ENCODE peak calls at places on chromosomes 12 and 14, in four cellular contexts. One of them, this sample, is unnamed.

GRCh38 chr14:29320261-29320660 is 553.7 kb downstream of the FOXG1 start:
- DNase-seq in astrocyte of the spinal cord: peak; percentile 56
- DNase-seq in pancreas: no peak
- DNase-seq in neural progenitor cell: no peak
- DNase-seq in this sample: peak; percentile 16

GRCh38 chr14:96038920-96039632 is at the start of gene C14orf132:
- DNase-seq in pancreas: peak; percentile 62
- DNase-seq in astrocyte of the spinal cord: peak; percentile 50
- DNase-seq in neural progenitor cell: peak; percentile 75
- DNase-seq in this sample: no peak

GRCh38 chr12:117564885-117565284 is 203.5 kb upstream of the NOS1 start:
- DNase-seq in astrocyte of the spinal cord: peak; percentile 19
- DNase-seq in neural progenitor cell: peak; percentile 64
- DNase-seq in pancreas: no peak
- DNase-seq in this sample: no peak

GRCh38 chr12:115983226-115983798 is 294.2 kb downstream of the MED13L start:
- DNase-seq in astrocyte of the spinal cord: no peak
- DNase-seq in pancreas: no peak
- DNase-seq in neural progenitor cell: peak; percentile 56
- DNase-seq in this sample: no peak

GRCh38 chr12:121452356-121453021 is 52.6 kb downstream of the RNF34 start:
- DNase-seq in astrocyte of the spinal cord: no peak
- DNase-seq in pancreas: no peak
- DNase-seq in neural progenitor cell: no peak
- DNase-seq in this sample: no peak

GRCh38 chr12:67595365-67595764 is 53.2 kb upstream of the DYRK2 start:
- DNase-seq in neural progenitor cell: no peak
- DNase-seq in astrocyte of the spinal cord: no peak
- DNase-seq in pancreas: no peak
- DNase-seq in this sample: no peak

GRCh38 chr12:119902084-119902509 is 25.0 kb upstream of the CIT start:
- DNase-seq in neural progenitor cell: peak; percentile 76
- DNase-seq in astrocyte of the spinal cord: peak; percentile 76
- DNase-seq in pancreas: peak; percentile 18
- DNase-seq in this sample: peak; percentile 38

GRCh38 chr14:78721756-78722455 is 551.7 kb downstream of the NRXN3 start:
- DNase-seq in neural progenitor cell: no peak
- DNase-seq in astrocyte of the spinal cord: no peak
- DNase-seq in pancreas: no peak
- DNase-seq in this sample: no peak

GRCh38 chr14:61215222-61216010 is 65.7 kb downstream of the TMEM30B start:
- DNase-seq in astrocyte of the spinal cord: no peak
- DNase-seq in neural progenitor cell: no peak
- DNase-seq in pancreas: no peak
- DNase-seq in this sample: no peak

GRCh38 chr14:74380845-74381244 is 32.6 kb downstream of the VRTN start:
- DNase-seq in astrocyte of the spinal cord: no peak
- DNase-seq in pancreas: no peak
- DNase-seq in neural progenitor cell: no peak
- DNase-seq in this sample: no peak

GRCh38 chr12:109998241-109998903 is 858 bp upstream of the ANKRD13A start:
- DNase-seq in pancreas: no peak
- DNase-seq in astrocyte of the spinal cord: no peak
- DNase-seq in neural progenitor cell: no peak
- DNase-seq in this sample: no peak

GRCh38 chr12:94089891-94090290 is 58.5 kb upstream of the PLXNC1 start:
- DNase-seq in neural progenitor cell: no peak
- DNase-seq in astrocyte of the spinal cord: no peak
- DNase-seq in pancreas: no peak
- DNase-seq in this sample: no peak

GRCh38 chr14:70907996-70908917 is 998 bp downstream of the PCNX1 start:
- DNase-seq in neural progenitor cell: peak; percentile 72
- DNase-seq in astrocyte of the spinal cord: peak; percentile 62
- DNase-seq in pancreas: peak; percentile 53
- DNase-seq in this sample: no peak

GRCh38 chr14:30751646-30752416 is 122.5 kb upstream of the COCH start:
- DNase-seq in pancreas: no peak
- DNase-seq in astrocyte of the spinal cord: no peak
- DNase-seq in neural progenitor cell: no peak
- DNase-seq in this sample: no peak

GRCh38 chr14:100585448-100586152 is 1.6 kb downstream of the BEGAIN start:
- DNase-seq in neural progenitor cell: no peak
- DNase-seq in astrocyte of the spinal cord: no peak
- DNase-seq in pancreas: no peak
- DNase-seq in this sample: no peak

GRCh38 chr14:47674546-47675238 is 713 bp downstream of the MDGA2 start:
- DNase-seq in neural progenitor cell: peak; percentile 65
- DNase-seq in astrocyte of the spinal cord: peak; percentile 0
- DNase-seq in pancreas: no peak
- DNase-seq in this sample: no peak

GRCh38 chr12:92208613-92209121 is 63.0 kb upstream of the BTG1 start:
- DNase-seq in neural progenitor cell: peak; percentile 8
- DNase-seq in pancreas: no peak
- DNase-seq in astrocyte of the spinal cord: peak; percentile 70
- DNase-seq in this sample: no peak

GRCh38 chr14:96575233-96575632 is 73.1 kb downstream of the PAPOLA start:
- DNase-seq in neural progenitor cell: no peak
- DNase-seq in astrocyte of the spinal cord: no peak
- DNase-seq in pancreas: no peak
- DNase-seq in this sample: no peak

GRCh38 chr12:96164951-96165858 is 29.0 kb upstream of the ELK3 start:
- DNase-seq in neural progenitor cell: no peak
- DNase-seq in astrocyte of the spinal cord: no peak
- DNase-seq in pancreas: no peak
- DNase-seq in this sample: no peak

GRCh38 chr14:60151715-60152114 is 13.5 kb downstream of the DHRS7 start:
- DNase-seq in pancreas: no peak
- DNase-seq in neural progenitor cell: no peak
- DNase-seq in astrocyte of the spinal cord: peak; percentile 72
- DNase-seq in this sample: no peak

GRCh38 chr14:75282166-75282547 is 3.5 kb downstream of the FOS start:
- DNase-seq in neural progenitor cell: no peak
- DNase-seq in pancreas: no peak
- DNase-seq in astrocyte of the spinal cord: peak; percentile 74
- DNase-seq in this sample: no peak

GRCh38 chr14:57865450-57866198 is at the start of gene SLC35F4:
- DNase-seq in pancreas: peak; percentile 27
- DNase-seq in neural progenitor cell: peak; percentile 92
- DNase-seq in astrocyte of the spinal cord: peak; percentile 24
- DNase-seq in this sample: no peak

GRCh38 chr14:21768116-21768874 is 94.7 kb upstream of the OR4E1 start:
- DNase-seq in pancreas: no peak
- DNase-seq in astrocyte of the spinal cord: peak; percentile 8
- DNase-seq in neural progenitor cell: peak; percentile 80
- DNase-seq in this sample: no peak

GRCh38 chr12:72547593-72547992 is 275.4 kb downstream of the TRHDE start:
- DNase-seq in neural progenitor cell: peak; percentile 9
- DNase-seq in astrocyte of the spinal cord: peak; percentile 17
- DNase-seq in pancreas: no peak
- DNase-seq in this sample: peak; percentile 15

GRCh38 chr12:102963796-102964195 is 6.3 kb downstream of the ASCL1 start:
- DNase-seq in pancreas: no peak
- DNase-seq in astrocyte of the spinal cord: no peak
- DNase-seq in neural progenitor cell: no peak
- DNase-seq in this sample: no peak

GRCh38 chr14:70784886-70785285 is 24.4 kb downstream of the MAP3K9 start:
- DNase-seq in neural progenitor cell: no peak
- DNase-seq in astrocyte of the spinal cord: no peak
- DNase-seq in pancreas: no peak
- DNase-seq in this sample: no peak

GRCh38 chr12:46523863-46524770 is 151.5 kb upstream of the SLC38A2 start:
- DNase-seq in neural progenitor cell: no peak
- DNase-seq in astrocyte of the spinal cord: peak; percentile 93
- DNase-seq in pancreas: no peak
- DNase-seq in this sample: peak; percentile 28

GRCh38 chr12:28456934-28457710 is 266.9 kb downstream of the CCDC91 start:
- DNase-seq in neural progenitor cell: no peak
- DNase-seq in astrocyte of the spinal cord: no peak
- DNase-seq in pancreas: no peak
- DNase-seq in this sample: no peak

GRCh38 chr14:105069554-105069886 is 4.3 kb upstream of the GPR132 start:
- DNase-seq in pancreas: no peak
- DNase-seq in neural progenitor cell: no peak
- DNase-seq in astrocyte of the spinal cord: no peak
- DNase-seq in this sample: no peak

GRCh38 chr14:74737753-74738325 is 24.9 kb downstream of the FCF1 start:
- DNase-seq in astrocyte of the spinal cord: peak; percentile 4
- DNase-seq in neural progenitor cell: no peak
- DNase-seq in pancreas: no peak
- DNase-seq in this sample: no peak

GRCh38 chr12:77914089-77914488 is 83.4 kb downstream of the NAV3 start:
- DNase-seq in pancreas: no peak
- DNase-seq in astrocyte of the spinal cord: no peak
- DNase-seq in neural progenitor cell: no peak
- DNase-seq in this sample: no peak

GRCh38 chr14:62187265-62187664 is 425.0 kb downstream of the SNAPC1 start:
- DNase-seq in pancreas: no peak
- DNase-seq in astrocyte of the spinal cord: no peak
- DNase-seq in neural progenitor cell: peak; percentile 72
- DNase-seq in this sample: no peak

GRCh38 chr14:36975834-36976233 is 196.6 kb downstream of the SLC25A21 start:
- DNase-seq in astrocyte of the spinal cord: no peak
- DNase-seq in pancreas: no peak
- DNase-seq in neural progenitor cell: no peak
- DNase-seq in this sample: no peak

GRCh38 chr12:48943221-48943620 is 14.1 kb downstream of the ARF3 start:
- DNase-seq in astrocyte of the spinal cord: no peak
- DNase-seq in neural progenitor cell: no peak
- DNase-seq in pancreas: no peak
- DNase-seq in this sample: no peak

DNA sequence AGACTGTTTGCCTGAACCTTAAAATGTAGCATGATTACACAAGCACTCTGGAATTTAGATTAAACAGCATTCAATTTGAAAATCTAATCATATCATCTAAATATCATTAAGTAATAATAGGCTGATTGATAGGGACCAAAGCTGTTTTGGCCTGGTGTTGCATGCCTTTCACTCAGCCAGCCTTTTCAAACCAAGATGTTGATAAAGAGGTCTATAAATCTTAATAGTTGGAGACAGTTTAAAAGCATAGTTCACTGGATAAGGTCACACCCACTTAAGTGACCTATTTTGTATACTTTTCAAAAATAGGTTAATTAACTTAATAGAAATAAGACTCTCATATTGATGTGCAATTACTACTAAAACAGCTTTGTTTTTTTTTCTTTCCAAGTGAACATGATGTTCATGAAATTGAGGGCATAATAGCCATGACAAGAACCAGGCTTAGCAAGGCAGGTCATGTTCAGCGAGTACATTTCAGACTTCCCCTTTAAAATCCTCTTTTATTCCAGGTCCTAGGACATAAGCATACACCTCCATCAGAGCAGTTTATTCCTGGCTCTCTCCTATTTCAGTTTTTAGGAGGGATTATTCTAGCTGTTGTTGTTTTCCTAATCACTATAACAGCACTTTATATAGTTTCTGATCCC is 349.0 kb downstream of the RAD51B start:
- DNase-seq in pancreas: no peak
- DNase-seq in neural progenitor cell: no peak
- DNase-seq in astrocyte of the spinal cord: no peak
- DNase-seq in this sample: no peak
- H3K4me3 ChIP-seq in pancreas: no peak overlapping the region
- H3K4me3 ChIP-seq in neural progenitor cell: no peak overlapping the region
- H3K4me3 ChIP-seq in astrocyte of the spinal cord: no peak overlapping the region
- H3K4me3 ChIP-seq in this sample: no peak overlapping the region

GRCh38 chr14:69571449-69571878 is 3.2 kb downstream of the CCDC177 start:
- DNase-seq in astrocyte of the spinal cord: no peak
- DNase-seq in pancreas: no peak
- DNase-seq in neural progenitor cell: no peak
- DNase-seq in this sample: no peak

GRCh38 chr14:69572634-69573135 is 2.0 kb downstream of the CCDC177 start:
- DNase-seq in pancreas: no peak
- DNase-seq in astrocyte of the spinal cord: no peak
- DNase-seq in neural progenitor cell: no peak
- DNase-seq in this sample: no peak

GRCh38 chr14:69573205-69573840 is 1.3 kb downstream of the CCDC177 start:
- DNase-seq in neural progenitor cell: no peak
- DNase-seq in astrocyte of the spinal cord: no peak
- DNase-seq in pancreas: no peak
- DNase-seq in this sample: no peak

GRCh38 chr14:69570836-69571330 is 3.8 kb downstream of the CCDC177 start:
- DNase-seq in pancreas: no peak
- DNase-seq in neural progenitor cell: no peak
- DNase-seq in astrocyte of the spinal cord: no peak
- DNase-seq in this sample: no peak

GRCh38 chr14:69571879-69572633 is 2.6 kb downstream of the CCDC177 start:
- DNase-seq in pancreas: peak; percentile 14
- DNase-seq in astrocyte of the spinal cord: no peak
- DNase-seq in neural progenitor cell: no peak
- DNase-seq in this sample: no peak
- H3K4me3 ChIP-seq in pancreas: peak overlapping the region; percentile 12
- H3K4me3 ChIP-seq in astrocyte of the spinal cord: no peak overlapping the region
- H3K4me3 ChIP-seq in neural progenitor cell: no peak overlapping the region
- H3K4me3 ChIP-seq in this sample: no peak overlapping the region

DNA sequence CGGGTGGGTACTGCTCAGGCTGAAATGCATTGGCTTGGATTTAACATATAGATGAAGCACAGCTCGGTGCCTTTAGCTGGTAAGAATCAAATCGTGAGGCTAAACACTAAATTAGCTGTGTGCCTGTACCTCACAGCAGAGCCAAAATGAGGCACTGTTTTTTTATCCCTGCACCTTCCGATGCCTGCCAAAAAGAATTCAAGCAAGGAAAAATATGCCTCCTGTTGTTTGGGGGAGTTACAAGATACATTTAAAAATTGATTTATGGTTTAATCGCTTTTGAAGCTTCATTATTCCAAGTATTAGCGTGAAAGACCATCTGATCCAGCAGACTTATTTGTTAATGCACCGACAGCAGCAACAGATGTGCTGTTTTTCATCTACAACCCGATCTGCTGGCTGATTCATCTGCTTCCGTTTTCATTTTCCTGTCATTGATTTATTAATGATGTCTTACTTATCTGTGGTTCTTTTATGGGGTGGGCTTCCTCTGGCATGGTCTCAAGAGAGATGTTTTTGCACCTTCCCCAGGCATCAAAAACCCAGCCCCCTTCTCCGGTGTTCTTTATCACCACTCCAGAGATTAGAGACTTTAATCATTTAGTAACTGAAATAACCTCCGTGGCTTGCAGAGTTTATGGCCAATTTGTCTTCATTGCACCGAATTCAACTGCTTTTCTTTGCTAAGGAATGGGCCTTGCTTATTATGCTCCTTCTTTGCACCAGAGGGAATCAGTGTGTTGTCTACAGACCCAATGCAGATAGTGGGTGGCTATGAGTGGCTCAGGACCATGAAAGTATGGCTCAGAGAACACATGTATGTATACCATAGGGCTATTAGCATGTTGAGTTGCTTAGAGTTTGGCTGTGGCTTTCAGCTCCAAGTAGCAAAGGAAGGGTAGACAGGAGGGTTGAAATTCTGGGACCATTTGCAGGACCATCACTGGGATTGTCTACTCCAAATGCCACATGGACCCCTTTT is 166.9 kb upstream of the TMEM260 start:
- DNase-seq in astrocyte of the spinal cord: no peak
- DNase-seq in pancreas: no peak
- DNase-seq in neural progenitor cell: no peak
- DNase-seq in this sample: no peak
- H3K4me3 ChIP-seq in astrocyte of the spinal cord: no peak overlapping the region
- H3K4me3 ChIP-seq in pancreas: no peak overlapping the region
- H3K4me3 ChIP-seq in neural progenitor cell: no peak overlapping the region
- H3K4me3 ChIP-seq in this sample: no peak overlapping the region

GRCh38 chr12:70609203-70609602 is 28.0 kb downstream of the PTPRB start:
- DNase-seq in pancreas: no peak
- DNase-seq in astrocyte of the spinal cord: no peak
- DNase-seq in neural progenitor cell: peak; percentile 13
- DNase-seq in this sample: no peak
- H3K4me3 ChIP-seq in pancreas: peak overlapping the region; percentile 21
- H3K4me3 ChIP-seq in astrocyte of the spinal cord: peak overlapping the region; percentile 47
- H3K4me3 ChIP-seq in neural progenitor cell: peak overlapping the region; percentile 66
- H3K4me3 ChIP-seq in this sample: peak overlapping the region; percentile 53

This sample was measured in astrocyte of the cerebellum.